ENCODE peak calls at places on chromosomes 2 and 18, in four cellular contexts. O is endothelial cell of umbilical vein, B is transverse colon, K is right lobe of liver. D is an unnamed sample.

GRCh38 chr18:29449424-29449823 is 1272.5 kb upstream of the CDH2 start:
- DNase-seq in O (peak), B (no peak), K (no peak), D (peak)

GRCh38 chr2:109466674-109467575 is 146.8 kb downstream of the SEPTIN10 start:
- DNase-seq in K (peak), B (peak), O (peak), D (peak)

GRCh38 chr2:45331034-45331786 is 279.9 kb downstream of the SRBD1 start:
- DNase-seq in K (peak), B (no peak), O (no peak), D (peak)

GRCh38 chr18:3619746-3620145 is 169.8 kb downstream of the TGIF1 start:
- DNase-seq in K (peak), O (no peak), B (no peak), D (no peak)

GRCh38 chr2:241064008-241064801 is 37.9 kb downstream of the MTERF4 start:
- DNase-seq in B (peak), K (peak), O (peak), D (no peak)

GRCh38 chr2:138247302-138247701 is 254.3 kb upstream of the SPOPL start:
- DNase-seq in K (no peak), O (no peak), B (no peak), D (no peak)

GRCh38 chr2:111106720-111107119 is 14.0 kb upstream of the BCL2L11 start:
- DNase-seq in O (no peak), K (no peak), B (no peak), D (no peak)

GRCh38 chr2:202115385-202116060 is 42.5 kb downstream of the KIAA2012 start:
- DNase-seq in K (no peak), B (no peak), O (no peak), D (peak)

GRCh38 chr18:70005580-70005979 is 57.9 kb upstream of the CD226 start:
- DNase-seq in O (no peak), K (no peak), B (no peak), D (no peak)

GRCh38 chr2:37616674-37616999 is 54.8 kb downstream of the CDC42EP3 start:
- DNase-seq in B (no peak), K (no peak), O (no peak), D (peak)

GRCh38 chr2:86371482-86372002 is 34.1 kb upstream of the REEP1 start:
- DNase-seq in B (no peak), O (no peak), K (no peak), D (no peak)

GRCh38 chr2:32862269-32863055 is 84.3 kb upstream of the LTBP1 start:
- DNase-seq in B (no peak), K (no peak), O (peak), D (no peak)

GRCh38 chr2:239945751-239946569 is 79.2 kb downstream of the NDUFA10 start:
- DNase-seq in K (peak), O (no peak), B (no peak), D (no peak)

GRCh38 chr18:48942554-48943261 is 8.1 kb downstream of the SMAD7 start:
- DNase-seq in K (peak), B (no peak), O (peak), D (peak)

GRCh38 chr2:114389021-114389420 is 53.4 kb upstream of the DPP10 start:
- DNase-seq in O (no peak), K (no peak), B (no peak), D (no peak)

GRCh38 chr2:99933894-99934650 is 208.3 kb downstream of the AFF3 start:
- DNase-seq in K (no peak), O (no peak), B (no peak), D (no peak)
- TF ChIP-seq CTCF in K (no peak), O (no peak), B (no peak), D (no peak)

GRCh38 chr2:127371037-127371436 is 16.7 kb downstream of the MAP3K2 start:
- DNase-seq in O (no peak), K (no peak), B (no peak), D (no peak)
- H3K4me3 ChIP-seq in O (no peak), K (no peak), B (no peak), D (no peak)

DNA sequence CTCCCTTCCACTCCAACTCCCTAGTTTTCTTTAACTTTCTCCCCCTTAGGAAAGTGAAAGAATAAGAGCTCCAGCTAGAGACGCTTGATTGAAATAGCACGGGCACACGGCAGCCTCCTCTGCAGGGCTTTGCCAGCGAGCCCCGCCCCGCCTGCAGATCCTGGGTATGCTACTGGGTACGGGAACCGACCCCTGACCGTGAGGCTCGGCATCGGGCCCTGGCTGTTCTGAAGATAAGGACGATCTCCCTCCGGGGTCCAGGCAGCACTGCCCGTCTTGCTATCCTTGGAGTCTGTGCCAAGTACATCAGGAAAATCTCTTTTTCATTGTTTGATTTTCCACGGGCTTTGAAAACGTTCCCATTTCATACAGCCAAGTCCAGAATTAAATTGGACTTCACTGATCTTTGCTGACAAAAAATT is 284.5 kb downstream of the MTX2 start:
- DNase-seq in O (peak), K (peak), B (peak), D (peak)
- TF ChIP-seq CTCF in O (no peak), K (peak), B (no peak), D (no peak)

DNA sequence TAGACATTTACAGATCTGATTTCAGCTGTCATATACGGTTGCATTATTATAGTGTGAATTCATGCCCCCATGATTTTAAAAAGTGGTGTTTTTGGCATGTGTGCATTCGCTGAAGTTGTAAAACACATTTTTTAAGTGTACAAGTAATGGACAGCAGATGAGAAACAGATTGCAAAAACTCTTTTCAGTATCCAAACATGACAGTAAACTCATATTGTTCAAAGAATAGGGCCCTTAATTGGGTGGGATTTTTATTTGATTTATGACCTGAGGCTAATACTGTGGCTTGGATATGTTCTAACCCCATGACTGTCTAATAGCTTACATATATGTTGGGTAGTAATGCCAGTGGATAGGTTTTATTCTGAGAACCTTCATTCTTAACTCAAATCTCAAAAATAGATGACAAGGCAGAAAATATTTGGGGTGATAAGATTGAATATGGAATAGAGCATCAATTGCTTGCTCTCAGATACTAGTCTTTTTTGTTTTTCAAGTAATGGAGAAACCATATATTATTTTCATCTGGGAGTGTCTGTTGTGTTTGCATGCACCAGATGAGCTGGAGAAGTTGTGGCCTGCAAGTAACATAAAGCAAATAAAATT is 118.6 kb downstream of the PARD3B start:
- DNase-seq in K (no peak), B (no peak), O (no peak), D (no peak)
- H3K4me3 ChIP-seq in K (no peak), B (no peak), O (no peak), D (no peak)

GRCh38 chr2:11131166-11131920 is 23.9 kb upstream of the SLC66A3 start:
- DNase-seq in K (no peak), B (no peak), O (no peak), D (no peak)

GRCh38 chr2:11132036-11132671 is 23.1 kb upstream of the SLC66A3 start:
- DNase-seq in B (no peak), K (no peak), O (no peak), D (no peak)

GRCh38 chr2:11127791-11128190 is 27.5 kb upstream of the SLC66A3 start:
- DNase-seq in O (no peak), K (no peak), B (no peak), D (no peak)

GRCh38 chr2:11128258-11128951 is 26.9 kb upstream of the SLC66A3 start:
- DNase-seq in O (peak), B (no peak), K (no peak), D (no peak)

DNA sequence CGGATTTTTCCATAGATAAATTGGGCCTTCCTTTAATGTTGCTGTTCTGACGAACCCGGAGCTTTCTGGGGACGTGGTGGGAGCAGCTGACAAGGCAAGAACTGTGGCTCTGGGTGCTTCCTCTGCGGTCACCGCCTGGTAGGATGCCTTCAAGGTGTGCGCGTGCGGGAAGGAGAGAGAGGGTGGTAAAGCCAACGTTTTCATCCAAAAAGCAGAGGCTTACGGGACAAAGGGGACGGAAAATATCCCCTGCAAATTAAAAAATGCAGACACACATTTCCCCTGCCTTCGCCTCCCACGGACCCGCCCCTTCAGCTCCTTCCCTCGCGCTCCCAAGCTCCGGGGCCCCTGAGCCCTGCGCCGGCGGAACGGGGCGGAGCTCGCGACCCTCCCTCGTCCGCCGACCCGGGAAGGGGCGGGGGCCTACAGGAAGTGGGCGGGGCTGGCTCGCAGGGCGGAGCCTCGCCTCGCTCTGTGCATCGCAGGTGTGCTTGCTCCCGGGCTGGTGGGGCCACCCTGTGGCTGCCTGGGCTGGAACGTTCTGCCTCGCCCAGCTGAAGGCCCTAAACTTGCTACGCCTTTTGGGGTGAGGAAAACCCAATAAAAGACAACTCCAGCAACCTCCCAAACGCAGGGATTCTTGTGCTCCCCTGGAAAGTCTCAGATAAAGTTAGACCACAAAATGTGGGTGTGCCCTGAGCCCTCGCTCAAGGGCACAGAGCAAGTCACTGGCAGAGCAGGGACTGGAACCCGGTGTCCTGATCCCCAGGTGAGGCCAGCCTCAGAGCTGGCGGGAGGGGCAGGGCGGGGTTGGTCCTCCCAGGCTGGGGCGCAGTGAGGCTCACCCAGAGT is 25.4 kb upstream of the SLC66A3 start:
- DNase-seq in K (peak), B (peak), O (no peak), D (no peak)
- TF ChIP-seq CTCF in K (peak), B (peak), O (no peak), D (peak)

DNA sequence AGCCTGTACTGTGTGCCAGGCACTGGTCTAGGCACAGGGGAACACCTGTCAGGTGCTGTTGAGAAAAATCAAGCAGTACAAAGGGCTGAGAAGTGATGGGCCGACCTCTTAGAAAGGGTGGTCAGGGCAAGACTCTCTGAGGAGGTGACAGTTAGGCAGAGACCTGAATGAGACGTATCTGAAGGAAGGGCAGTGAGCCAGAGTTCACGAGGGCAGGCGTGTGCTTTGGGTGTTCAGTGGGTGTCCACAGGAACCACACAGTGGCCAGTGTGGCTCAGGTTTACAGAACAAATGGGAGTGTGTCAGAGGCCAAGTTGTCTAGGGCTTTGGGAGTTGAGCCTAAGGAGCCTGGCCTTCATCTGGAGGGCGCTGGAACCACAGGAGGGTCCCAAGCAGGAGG is 6.2 kb downstream of the ARMC9 start:
- DNase-seq in O (no peak), K (peak), B (no peak), D (no peak)
- H3K4me3 ChIP-seq in O (no peak), K (no peak), B (no peak), D (no peak)

DNA sequence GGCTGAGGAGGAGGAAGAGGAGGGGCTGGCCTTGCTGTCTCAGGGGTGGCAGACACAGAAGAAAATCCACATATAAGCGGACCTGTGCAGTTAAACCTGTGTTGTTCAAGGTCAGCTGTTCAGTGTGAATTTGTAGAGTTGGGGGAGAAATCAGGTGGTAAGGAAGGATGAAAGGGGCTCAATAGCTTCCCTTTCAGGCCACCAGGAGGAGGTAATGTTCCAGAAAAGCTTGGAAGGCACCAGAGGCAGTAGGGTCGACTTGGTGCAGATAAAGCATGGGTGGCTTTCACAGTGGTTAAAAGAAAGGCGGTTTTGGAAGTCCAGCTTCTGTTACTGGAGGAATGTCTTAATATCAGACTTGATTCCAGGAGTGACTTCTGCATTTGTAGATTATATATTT is 167.4 kb downstream of the THSD7B start:
- DNase-seq in O (peak), K (no peak), B (no peak), D (peak)
- TF ChIP-seq CTCF in O (no peak), K (peak), B (no peak), D (no peak)

GRCh38 chr2:64522843-64523428 is 1.2 kb upstream of the AFTPH start:
- DNase-seq in K (peak), O (peak), B (peak), D (peak)

GRCh38 chr2:64524604-64525322 is 635 bp downstream of the AFTPH start:
- DNase-seq in B (peak), O (no peak), K (peak), D (no peak)

GRCh38 chr2:64525323-64525625 is 1.1 kb downstream of the AFTPH start:
- DNase-seq in O (peak), B (peak), K (no peak), D (peak)

GRCh38 chr2:64523667-64524603 is at the start of gene AFTPH:
- DNase-seq in K (peak), B (peak), O (peak), D (peak)

DNA sequence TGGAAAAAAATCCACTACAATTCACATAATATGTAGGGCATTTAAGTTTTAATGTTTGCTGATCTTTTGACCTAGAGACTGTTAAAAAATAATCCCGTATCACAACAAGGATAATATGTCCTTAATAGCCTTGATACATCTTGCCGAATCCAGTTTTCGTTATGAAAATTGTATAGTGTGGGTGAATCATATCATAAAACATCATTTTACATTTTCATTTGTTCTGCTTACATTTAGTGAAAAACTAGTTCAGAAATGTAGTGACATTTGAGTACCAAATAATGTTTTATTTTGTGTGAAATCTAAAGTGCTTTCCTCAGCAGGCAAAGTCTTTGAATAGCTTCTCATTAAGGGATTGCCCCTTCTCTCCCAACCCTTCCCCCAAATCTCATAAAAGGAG is 1.9 kb downstream of the AFTPH start:
- DNase-seq in B (no peak), O (no peak), K (no peak), D (no peak)
- H3K4me3 ChIP-seq in B (no peak), O (no peak), K (no peak), D (no peak)

DNA sequence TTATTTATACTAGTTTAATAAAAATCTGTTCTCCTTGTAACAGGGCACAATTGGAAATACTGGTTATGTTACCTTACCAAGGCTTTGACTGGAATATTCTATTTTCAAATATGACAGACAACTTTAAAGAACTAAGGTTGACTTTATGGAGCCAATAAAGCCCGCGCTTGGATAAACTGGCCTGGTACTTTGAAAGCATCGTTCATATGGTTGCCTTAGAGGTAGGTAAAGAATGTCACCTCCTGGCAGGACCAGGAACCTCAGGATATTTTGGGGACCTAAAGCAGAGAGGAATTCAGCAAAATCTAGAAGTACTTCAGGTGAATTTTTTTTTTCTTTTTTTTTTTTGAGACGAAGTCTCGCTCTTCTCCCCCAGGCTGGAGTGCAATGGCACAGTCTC is 71.2 kb upstream of the CREB1 start:
- DNase-seq in B (no peak), O (no peak), K (no peak), D (no peak)
- TF ChIP-seq CTCF in B (no peak), O (no peak), K (no peak), D (no peak)